ENCODE peak calls at places on chromosome 16, in four cellular contexts. Z, H, D and C are unnamed samples.

GRCh38 chr16:89893642-89894548 is 20.5 kb downstream of the TCF25 start:
- DNase-seq in Z (no peak), H (no peak), D (no peak), C (no peak)

GRCh38 chr16:82322177-82322576 is 152.2 kb upstream of the MPHOSPH6 start:
- DNase-seq in D (no peak), H (no peak), Z (no peak), C (no peak)

GRCh38 chr16:3022697-3023414 is 886 bp downstream of the HCFC1R1 start:
- DNase-seq in D (peak; percentile 40), Z (no peak), H (peak; percentile 37), C (no peak)

GRCh38 chr16:23691483-23692189 is 12.9 kb downstream of the PLK1 start:
- DNase-seq in Z (no peak), D (no peak), H (no peak), C (no peak)

GRCh38 chr16:3998793-3999478 is 117.3 kb downstream of the ADCY9 start:
- DNase-seq in H (no peak), D (no peak), Z (no peak), C (no peak)

GRCh38 chr16:4674926-4675530 is 18.3 kb upstream of the NUDT16L1 start:
- DNase-seq in H (no peak), Z (no peak), D (no peak), C (no peak)

GRCh38 chr16:27721548-27722265 is 171.8 kb downstream of the KATNIP start:
- DNase-seq in D (no peak), H (no peak), Z (no peak), C (no peak)

GRCh38 chr16:2514333-2515179 is 804 bp downstream of the ATP6V0C start:
- DNase-seq in Z (no peak), H (peak; percentile 51), D (peak; percentile 44), C (no peak)

GRCh38 chr16:70735141-70735979 is 49.5 kb upstream of the MTSS2 start:
- DNase-seq in Z (no peak), D (no peak), H (no peak), C (no peak)

GRCh38 chr16:53768167-53768566 is 64.2 kb downstream of the FTO start:
- DNase-seq in H (no peak), Z (no peak), D (no peak), C (no peak)

GRCh38 chr16:59356709-59357108 is 622.6 kb upstream of the GOT2 start:
- DNase-seq in D (no peak), H (no peak), Z (no peak), C (no peak)

GRCh38 chr16:57570301-57571070 is 28.0 kb downstream of the ADGRG5 start:
- DNase-seq in H (no peak), Z (no peak), D (no peak), C (no peak)

GRCh38 chr16:23081675-23082119 is 67.6 kb downstream of the USP31 start:
- DNase-seq in D (no peak), H (no peak), Z (no peak), C (no peak)

GRCh38 chr16:69928856-69929400 is 22.2 kb upstream of the CLEC18A start:
- DNase-seq in D (no peak), Z (no peak), H (no peak), C (no peak)

GRCh38 chr16:58563235-58563634 is 47.9 kb downstream of the SETD6 start:
- DNase-seq in H (no peak), D (no peak), Z (no peak), C (no peak)

GRCh38 chr16:1500465-1501150 is 7.4 kb downstream of the TELO2 start:
- DNase-seq in H (no peak), D (no peak), Z (no peak), C (no peak)

GRCh38 chr16:59090501-59090900 is 356.4 kb upstream of the GOT2 start:
- DNase-seq in D (no peak), Z (no peak), H (no peak), C (peak; percentile 23)

GRCh38 chr16:1633310-1633709 is 21.1 kb downstream of the CRAMP1 start:
- DNase-seq in H (no peak), D (no peak), Z (no peak), C (no peak)

GRCh38 chr16:24986512-24987303 is 28.5 kb downstream of the ARHGAP17 start:
- DNase-seq in Z (no peak), H (peak; percentile 16), D (no peak), C (no peak)

GRCh38 chr16:72847187-72848044 is 200.5 kb downstream of the ZFHX3 start:
- DNase-seq in D (no peak), Z (no peak), H (peak; percentile 33), C (no peak)

GRCh38 chr16:24729967-24730815 is 740 bp downstream of the TNRC6A start:
- DNase-seq in Z (no peak), H (peak; percentile 53), D (peak; percentile 29), C (no peak)

GRCh38 chr16:71338193-71338592 is 20.3 kb upstream of the CALB2 start:
- DNase-seq in H (no peak), D (no peak), Z (no peak), C (no peak)

GRCh38 chr16:85553436-85554113 is 59.5 kb upstream of the GSE1 start:
- DNase-seq in Z (no peak), H (peak; percentile 43), D (peak; percentile 59), C (peak; percentile 63)

GRCh38 chr16:57802635-57803412 is 533 bp upstream of the KIFC3 start:
- DNase-seq in Z (no peak), D (no peak), H (no peak), C (no peak)